ENCODE peak calls at places on chromosomes 16 and 17, in four cellular contexts. O is effector CD4-positive, alpha-beta T cell; U is body of pancreas; F is stimulated activated CD4-positive, alpha-beta T cell treated with anti-CD3 and anti-CD28 coated beads, Interleukin-4, amount 100 ng/mL, for 1 hour. A is an unnamed sample.

GRCh38 chr17:79255926-79256325 is 181.3 kb downstream of the ENGASE start:
- DNase-seq in O (no peak), U (no peak), F (no peak), A (no peak)

GRCh38 chr17:46995841-46996571 is 17.0 kb upstream of the RPRML start:
- DNase-seq in O (no peak), U (no peak), F (no peak), A (no peak)

GRCh38 chr16:71693168-71693567 is 31.3 kb downstream of the PHLPP2 start:
- DNase-seq in O (no peak), U (no peak), F (no peak), A (no peak)

GRCh38 chr17:64499805-64500486 is 3.1 kb upstream of the POLG2 start:
- DNase-seq in O (no peak), U (no peak), F (no peak), A (no peak)

GRCh38 chr17:51640108-51640622 is 379.8 kb downstream of the UTP18 start:
- DNase-seq in O (no peak), U (no peak), F (peak; percentile 8), A (peak; percentile 29)

GRCh38 chr17:79789943-79790804 is 6.7 kb downstream of the CBX8 start:
- DNase-seq in O (no peak), U (peak; percentile 50), F (no peak), A (peak; percentile 59)

GRCh38 chr16:12078405-12079245 is 102.1 kb downstream of the SNX29 start:
- DNase-seq in O (no peak), U (no peak), F (no peak), A (peak; percentile 35)

GRCh38 chr16:86882586-86883280 is 304.4 kb downstream of the FOXL1 start:
- DNase-seq in O (no peak), U (peak; percentile 34), F (no peak), A (no peak)

GRCh38 chr17:56896217-56896967 is 17.5 kb downstream of the TRIM25 start:
- DNase-seq in O (no peak), U (no peak), F (no peak), A (no peak)

GRCh38 chr17:7849185-7850117 is 5.4 kb upstream of the TMEM88 start:
- DNase-seq in O (no peak), U (no peak), F (no peak), A (no peak)

GRCh38 chr17:57406131-57406980 is 150.0 kb downstream of the MSI2 start:
- DNase-seq in O (no peak), U (no peak), F (no peak), A (no peak)

A was measured in activated T-cell treated with anti-CD3 and anti-CD28 coated beads, Interleukin-2, amount 50 U/mL, for 24 hours.